ENCODE peak calls at places on chromosomes 11 and 22, in four cellular contexts. B is right lobe of liver, W is mucosa of descending colon, I is breast epithelium. L is an unnamed sample.

GRCh38 chr11:70537576-70538571 is 139.5 kb downstream of the CTTN start:
- DNase-seq in B (peak; percentile 12), W (peak; percentile 23), I (no peak), L (no peak)

GRCh38 chr11:17443423-17443822 is 33.2 kb downstream of the ABCC8 start:
- DNase-seq in B (no peak), W (no peak), I (no peak), L (no peak)

GRCh38 chr22:50627914-50628542 is at the start of gene ARSA:
- DNase-seq in B (peak; percentile 91), W (peak; percentile 87), I (peak; percentile 77), L (peak; percentile 78)

GRCh38 chr11:47626234-47626633 is 16.1 kb downstream of the MTCH2 start:
- DNase-seq in B (no peak), W (no peak), I (no peak), L (no peak)

GRCh38 chr11:69055598-69056516 is 7.1 kb downstream of the TPCN2 start:
- DNase-seq in B (peak; percentile 71), W (peak; percentile 58), I (peak; percentile 27), L (no peak)

GRCh38 chr11:77418155-77418980 is 55.5 kb downstream of the PAK1 start:
- DNase-seq in B (no peak), W (no peak), I (no peak), L (no peak)

GRCh38 chr11:48062649-48063048 is 82.3 kb downstream of the PTPRJ start:
- DNase-seq in B (no peak), W (no peak), I (no peak), L (no peak)

GRCh38 chr11:83617671-83618070 is 331.5 kb upstream of the CCDC90B start:
- DNase-seq in B (no peak), W (no peak), I (no peak), L (no peak)

GRCh38 chr11:3156661-3157311 is 8.3 kb downstream of the OSBPL5 start:
- DNase-seq in B (peak; percentile 10), W (peak; percentile 23), I (no peak), L (no peak)

GRCh38 chr11:3155691-3156258 is 9.3 kb downstream of the OSBPL5 start:
- DNase-seq in B (peak; percentile 12), W (peak; percentile 17), I (no peak), L (peak; percentile 79)

GRCh38 chr11:3155216-3155615 is 9.9 kb downstream of the OSBPL5 start:
- DNase-seq in B (peak; percentile 13), W (peak; percentile 22), I (no peak), L (no peak)

GRCh38 chr11:3157381-3158130 is 7.6 kb downstream of the OSBPL5 start:
- DNase-seq in B (peak; percentile 16), W (peak; percentile 24), I (no peak), L (no peak)

DNA sequence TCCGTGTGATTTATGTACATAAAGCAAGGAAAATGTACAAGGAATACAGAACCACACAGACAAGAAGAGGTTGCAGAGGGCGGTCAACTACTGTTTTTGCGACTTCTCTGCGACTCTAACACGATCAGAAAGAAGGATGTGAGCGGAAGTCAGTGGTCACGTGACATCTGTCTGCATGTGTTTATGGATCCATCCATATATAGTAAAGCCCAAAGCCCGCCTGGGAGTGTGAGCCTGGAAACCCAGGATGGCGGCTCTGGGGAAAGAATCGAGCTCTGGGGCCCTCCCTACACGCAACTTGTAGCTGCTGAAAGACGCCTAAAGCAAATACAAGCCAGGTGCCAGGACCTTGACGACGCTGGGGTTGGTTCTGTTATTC is 8.8 kb downstream of the OSBPL5 start:
- DNase-seq in B (peak; percentile 7), W (peak; percentile 29), I (no peak), L (no peak)
- H3K4me3 ChIP-seq in B (no peak overlapping the region), W (no peak overlapping the region), I (no peak overlapping the region), L (no peak overlapping the region)

DNA sequence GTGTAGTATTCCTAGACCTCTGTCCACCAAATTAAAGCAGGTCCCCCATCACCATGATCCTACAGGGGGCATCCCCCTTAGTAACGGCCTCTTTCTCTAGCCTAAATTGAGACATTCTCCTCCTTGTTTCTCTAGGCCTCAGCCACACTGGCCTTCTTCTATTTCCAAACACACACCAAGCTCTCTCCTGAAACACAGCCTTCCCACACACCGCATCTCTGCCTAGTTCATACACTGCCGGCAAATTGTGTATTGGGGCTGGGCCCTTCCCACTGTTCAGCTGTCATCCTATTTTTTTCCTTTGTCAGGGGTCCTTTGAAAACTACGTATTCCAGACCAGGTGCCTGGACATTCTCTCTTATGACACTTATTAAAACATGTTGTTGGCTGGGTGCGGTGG is 11.5 kb upstream of the VPREB1 start:
- DNase-seq in B (no peak), W (no peak), I (no peak), L (no peak)
- H3K4me3 ChIP-seq in B (no peak overlapping the region), W (no peak overlapping the region), I (no peak overlapping the region), L (no peak overlapping the region)

DNA sequence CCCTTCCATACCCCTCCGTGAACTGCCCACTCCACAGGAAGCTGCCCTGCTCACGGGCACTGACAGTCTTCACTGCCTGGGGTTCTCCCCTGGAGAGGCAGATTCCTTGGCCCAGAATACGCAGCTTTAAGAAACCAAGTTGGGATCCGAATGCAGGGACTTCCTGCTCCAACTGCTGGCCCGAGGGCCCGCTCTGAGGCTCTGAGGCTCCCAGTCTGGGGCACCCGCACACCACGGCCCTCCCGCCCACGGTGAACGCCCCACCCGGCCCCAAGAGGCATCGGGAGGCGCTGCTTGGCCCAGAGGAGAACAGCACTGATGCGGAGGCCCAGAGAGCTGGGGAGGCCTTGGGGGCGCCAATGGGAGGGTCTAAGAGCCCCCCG is 42.3 kb downstream of the IGF2 start:
- DNase-seq in B (no peak), W (no peak), I (no peak), L (no peak)
- H3K4me3 ChIP-seq in B (no peak overlapping the region), W (no peak overlapping the region), I (peak overlapping the region; percentile 12), L (no peak overlapping the region)

DNA sequence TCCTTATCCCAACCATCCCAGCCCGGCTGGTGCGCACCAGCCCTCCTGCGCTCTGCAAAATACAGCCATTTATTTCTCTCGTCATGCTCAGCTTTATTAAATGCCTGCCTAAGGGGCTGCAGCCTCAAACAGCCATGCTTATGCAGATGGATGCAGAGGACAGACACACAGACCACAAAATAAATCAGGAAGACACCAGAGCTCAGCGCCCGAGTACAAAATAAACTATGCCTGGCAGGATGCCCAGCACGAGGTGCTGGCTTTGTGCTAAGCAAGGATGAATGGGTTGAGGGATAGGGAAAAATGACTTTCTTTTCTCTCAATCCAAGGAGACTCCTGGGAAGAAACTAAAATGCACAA is 70.5 kb downstream of the RPUSD4 start:
- DNase-seq in B (peak; percentile 56), W (peak; percentile 59), I (peak; percentile 58), L (peak; percentile 82)
- H3K4me3 ChIP-seq in B (no peak overlapping the region), W (no peak overlapping the region), I (peak overlapping the region; percentile 40), L (no peak overlapping the region)

DNA sequence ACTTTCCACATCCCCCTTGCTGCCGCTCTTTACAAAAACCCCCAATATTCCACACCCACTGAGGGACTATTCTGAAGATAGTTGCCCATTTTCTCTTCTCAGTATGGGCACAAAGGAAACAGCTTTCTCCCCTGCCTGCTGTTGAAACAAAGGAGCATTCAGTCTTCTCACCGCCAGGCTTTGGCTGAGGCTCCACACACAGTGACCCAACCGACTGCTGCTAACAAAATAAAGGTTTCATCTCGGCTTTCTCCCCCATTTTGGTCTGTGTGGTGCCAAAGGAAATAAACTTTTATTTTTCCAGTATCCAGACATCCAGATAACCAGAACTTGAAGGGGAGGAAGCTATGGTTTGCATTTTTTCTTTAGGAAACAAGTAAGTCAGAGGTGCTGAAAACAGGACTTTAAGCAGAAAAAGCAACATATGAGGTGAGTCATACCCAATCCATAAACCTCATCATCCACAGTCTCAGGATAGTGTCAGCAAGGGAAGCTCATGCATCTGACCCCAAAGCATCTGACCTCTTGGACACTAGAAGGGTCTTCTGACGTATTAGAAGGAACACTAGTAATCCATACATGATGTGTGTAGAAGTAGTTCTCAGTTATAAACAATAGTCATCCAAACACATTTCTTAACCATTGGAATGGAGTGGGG is 6.4 kb downstream of the CLMP start:
- DNase-seq in B (no peak), W (no peak), I (peak; percentile 72), L (peak; percentile 88)
- H3K4me3 ChIP-seq in B (no peak overlapping the region), W (no peak overlapping the region), I (peak overlapping the region; percentile 46), L (peak overlapping the region; percentile 59)

DNA sequence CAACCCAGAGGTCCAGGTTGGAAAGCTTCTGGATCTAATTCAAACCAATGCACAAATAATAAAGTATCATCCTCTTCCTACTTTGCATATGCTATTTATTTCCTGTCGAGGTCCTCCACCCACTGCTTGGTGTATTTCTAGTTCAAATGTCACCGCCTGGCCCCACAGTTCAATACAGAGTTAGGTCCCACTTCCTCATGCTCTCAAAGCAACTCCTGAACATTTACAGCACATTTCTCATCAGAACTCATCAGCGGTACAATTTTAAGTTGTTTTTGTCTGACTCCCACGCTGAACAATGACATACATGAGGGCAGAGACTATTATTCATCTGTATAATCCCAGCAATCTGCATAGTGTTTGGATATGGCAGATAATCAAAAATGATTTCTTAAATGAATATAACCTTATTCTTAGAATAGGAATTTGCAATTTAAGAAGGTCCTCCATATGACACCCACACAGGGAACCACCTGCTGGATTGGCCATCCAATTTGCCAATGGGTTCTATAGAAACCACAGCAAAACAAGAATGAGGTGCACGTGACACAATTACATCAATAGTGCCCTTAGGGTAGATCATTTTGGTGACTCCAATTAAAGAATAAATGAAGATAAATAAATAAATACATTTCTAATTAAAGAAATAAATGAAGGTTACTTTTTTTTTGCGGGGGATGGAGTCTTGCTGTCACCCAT is 54.3 kb downstream of the SLC25A17 start:
- DNase-seq in B (no peak), W (no peak), I (no peak), L (no peak)
- H3K4me3 ChIP-seq in B (no peak overlapping the region), W (no peak overlapping the region), I (no peak overlapping the region), L (no peak overlapping the region)

GRCh38 chr11:2271077-2271326 is 614 bp upstream of the ASCL2 start:
- DNase-seq in B (peak; percentile 59), W (peak; percentile 66), I (peak; percentile 24), L (no peak)
- H3K4me3 ChIP-seq in B (no peak overlapping the region), W (no peak overlapping the region), I (peak overlapping the region; percentile 92), L (no peak overlapping the region)

GRCh38 chr11:86941077-86941870 is 13.9 kb downstream of the FZD4 start:
- DNase-seq in B (peak; percentile 33), W (no peak), I (no peak), L (peak; percentile 50)
- H3K4me3 ChIP-seq in B (peak overlapping the region; percentile 24), W (no peak overlapping the region), I (peak overlapping the region; percentile 4), L (peak overlapping the region; percentile 66)

L was measured in fibroblast of the aortic adventitia.